ENCODE peak calls at places on chromosomes 7 and 10, in nine cellular contexts. I is transverse colon, Z is H4, B is T-helper 9 cell, E is iPS DF 19.7, H is Calu3, P is GM10248, S is nephron progenitor cell, Q is cardiac muscle cell. J is an unnamed sample.

GRCh38 chr7:149071641-149072437 is 18.7 kb downstream of the ZNF786 start:
- DNase-seq in Z (no peak), E (no peak), I (no peak), H (no peak), Q (no peak), B (peak), S (peak), P (peak), J (no peak)

GRCh38 chr7:82164813-82165212 is 278.8 kb downstream of the CACNA2D1 start:
- DNase-seq in P (no peak), H (no peak), S (no peak), B (no peak), E (no peak), I (no peak), Z (peak), Q (peak), J (no peak)

GRCh38 chr10:71584461-71584860 is 135.1 kb downstream of the C10orf105 start:
- DNase-seq in Z (no peak), P (no peak), E (no peak), Q (peak), H (no peak), I (no peak), B (no peak), S (no peak), J (no peak)

GRCh38 chr10:117352724-117353123 is 22.5 kb downstream of the PDZD8 start:
- DNase-seq in B (no peak), Z (no peak), S (no peak), E (no peak), H (no peak), Q (no peak), P (no peak), I (no peak), J (no peak)

GRCh38 chr10:23408330-23408976 is 30.4 kb upstream of the OTUD1 start:
- DNase-seq in Q (peak), B (no peak), H (no peak), E (no peak), I (no peak), S (no peak), P (no peak), Z (peak), J (no peak)

GRCh38 chr10:129958686-129959543 is 5.2 kb downstream of the EBF3 start:
- DNase-seq in B (no peak), H (no peak), P (no peak), E (no peak), Q (no peak), I (no peak), Z (no peak), S (peak), J (no peak)

GRCh38 chr7:16961650-16962049 is 79.9 kb upstream of the AGR3 start:
- DNase-seq in S (no peak), H (no peak), Q (no peak), B (no peak), E (no peak), P (no peak), Z (peak), I (no peak), J (no peak)

GRCh38 chr7:18655969-18656761 is 160.6 kb downstream of the HDAC9 start:
- DNase-seq in I (no peak), P (no peak), S (no peak), Z (no peak), B (no peak), H (no peak), E (no peak), Q (no peak), J (no peak)

GRCh38 chr7:135743907-135744789 is 4.5 kb downstream of the FAM180A start:
- DNase-seq in E (no peak), P (no peak), Z (no peak), I (no peak), B (no peak), S (no peak), Q (peak), H (no peak), J (no peak)

GRCh38 chr7:85483205-85483604 is 296.3 kb upstream of the SEMA3D start:
- DNase-seq in B (no peak), E (no peak), P (no peak), S (no peak), H (no peak), I (no peak), Q (peak), Z (peak), J (no peak)

GRCh38 chr10:22615819-22616499 is 98.4 kb downstream of the PIP4K2A start:
- DNase-seq in I (peak), B (peak), Q (peak), P (peak), H (peak), E (no peak), S (no peak), Z (peak), J (no peak)

GRCh38 chr10:1706711-1707110 is 30.6 kb downstream of the ADARB2 start:
- DNase-seq in B (no peak), H (no peak), I (no peak), Q (no peak), E (no peak), S (no peak), Z (no peak), P (no peak), J (peak)

GRCh38 chr10:98097611-98098010 is 36.8 kb upstream of the R3HCC1L start:
- DNase-seq in I (no peak), E (no peak), B (no peak), Z (no peak), Q (no peak), P (no peak), S (peak), H (no peak), J (no peak)

GRCh38 chr10:4095171-4095570 is 310.2 kb upstream of the KLF6 start:
- DNase-seq in S (no peak), P (no peak), H (no peak), Q (no peak), B (no peak), E (no peak), I (no peak), Z (no peak), J (no peak)

GRCh38 chr10:126199221-126199998 is 188.9 kb downstream of the ADAM12 start:
- DNase-seq in S (no peak), Q (peak), P (no peak), Z (peak), H (no peak), I (no peak), E (no peak), B (no peak), J (no peak)

GRCh38 chr10:4051011-4051407 is 266.0 kb upstream of the KLF6 start:
- DNase-seq in I (no peak), Z (no peak), B (no peak), E (no peak), Q (peak), S (no peak), H (no peak), P (no peak), J (no peak)

GRCh38 chr7:100090527-100091410 is 2.0 kb downstream of the COPS6 start:
- DNase-seq in H (no peak), E (no peak), P (no peak), S (no peak), Q (no peak), Z (no peak), B (no peak), I (no peak), J (no peak)

J was measured in GM19239.